ENCODE peak calls at places on chromosomes 4 and X, in five cellular contexts. B, G, Q, H and F are unnamed samples.
A peak's percentile ranks its signal among the peaks of the same experiment; 100 is the strongest.

GRCh38 chr4:81060587-81061339 is 30.3 kb downstream of the BMP3 start:
- DNase-seq in B (no peak), H (no peak), Q (no peak), G (no peak), F (no peak)

GRCh38 chr4:2728806-2729532 is 27.2 kb downstream of the TNIP2 start:
- DNase-seq in H (no peak), G (no peak), B (no peak), Q (no peak), F (no peak)

GRCh38 chr4:6395466-6396228 is 76.8 kb downstream of the PPP2R2C start:
- DNase-seq in G (no peak), Q (no peak), B (no peak), H (no peak), F (no peak)

GRCh38 chrX:104108955-104109354 is 3.4 kb upstream of the ZCCHC18 start:
- DNase-seq in G (no peak), H (no peak), B (no peak), Q (no peak), F (no peak)

GRCh38 chr4:156811963-156812362 is 159.6 kb downstream of the PDGFC start:
- DNase-seq in G (no peak), Q (no peak), H (no peak), B (no peak), F (no peak)

GRCh38 chrX:1661048-1661921 is 46.4 kb downstream of the ASMT start:
- DNase-seq in G (peak; percentile 33), B (no peak), H (peak; percentile 98), Q (peak; percentile 60), F (peak; percentile 100)

GRCh38 chrX:151239748-151240147 is 63.4 kb downstream of the GPR50 start:
- DNase-seq in B (no peak), Q (no peak), H (no peak), G (no peak), F (no peak)

GRCh38 chrX:28324306-28324705 is 262.9 kb upstream of the IL1RAPL1 start:
- DNase-seq in G (no peak), B (no peak), H (no peak), Q (no peak), F (no peak)

GRCh38 chr4:1400861-1401408 is 5.3 kb downstream of the NKX1-1 start:
- DNase-seq in H (no peak), B (no peak), Q (no peak), G (no peak), F (no peak)

GRCh38 chrX:14673236-14673635 is 143.9 kb downstream of the GLRA2 start:
- DNase-seq in G (no peak), H (no peak), Q (no peak), B (no peak), F (no peak)

GRCh38 chr4:100933628-100934027 is 413.7 kb downstream of the PPP3CA start:
- DNase-seq in H (no peak), G (no peak), Q (no peak), B (no peak), F (no peak)

DNA sequence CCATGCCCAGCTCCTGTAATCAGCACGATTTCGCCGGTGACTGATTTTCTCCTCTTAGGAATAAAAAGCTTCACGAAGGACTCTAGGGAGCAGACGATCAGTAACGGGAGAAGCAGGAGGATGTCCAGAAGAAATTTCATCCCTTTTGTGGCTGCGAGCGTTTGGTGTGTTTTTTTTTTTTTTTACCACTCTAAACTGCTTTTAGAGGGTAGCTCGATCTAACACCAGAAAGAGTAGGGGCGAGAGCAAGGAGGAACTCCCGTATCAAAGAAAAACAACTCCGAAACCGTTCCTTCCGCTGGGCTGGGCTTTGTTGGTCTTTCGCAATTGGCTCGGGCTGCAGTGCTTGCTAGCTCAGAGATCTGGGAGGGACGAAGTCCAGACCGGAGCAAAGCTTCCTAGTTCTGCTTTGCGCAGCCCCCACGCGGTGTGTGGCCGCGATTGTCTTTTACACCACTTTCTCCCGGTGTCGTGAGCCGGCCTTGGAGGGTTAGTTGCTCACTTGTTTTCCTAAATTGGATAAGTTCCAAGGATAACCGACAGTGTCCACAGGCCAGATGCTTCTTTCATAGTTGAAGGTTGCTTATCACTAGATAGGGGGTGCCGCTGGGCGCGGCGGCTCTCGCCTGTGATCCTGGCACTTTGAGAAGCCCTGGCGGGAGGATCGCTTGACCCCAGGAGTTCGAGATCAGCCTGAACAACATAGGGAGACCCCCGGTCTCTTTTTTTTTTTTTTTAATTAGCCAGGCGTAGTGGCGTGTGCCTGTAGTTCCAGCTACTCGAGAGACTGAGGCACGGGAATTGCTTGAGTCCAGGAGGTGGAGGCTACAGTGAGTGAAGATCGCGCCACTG is at the start of gene HSD17B11:
- DNase-seq in G (peak; percentile 97), H (peak; percentile 86), Q (peak; percentile 82), B (peak; percentile 93), F (peak; percentile 82)
- TF ChIP-seq CTCF in G (no peak), H (peak; percentile 14), Q (no peak), B (no peak), F (peak; percentile 5)

GRCh38 chrX:44338361-44338760 is 5.1 kb downstream of the EFHC2 start:
- DNase-seq in H (no peak), G (no peak), B (no peak), Q (no peak), F (no peak)

GRCh38 chrX:44344687-44345086 is 1.2 kb upstream of the EFHC2 start:
- DNase-seq in Q (no peak), B (no peak), G (no peak), H (no peak), F (no peak)

GRCh38 chrX:44342866-44343265 is 606 bp downstream of the EFHC2 start:
- DNase-seq in H (no peak), Q (no peak), G (no peak), B (no peak), F (no peak)

GRCh38 chrX:44344194-44344593 is 722 bp upstream of the EFHC2 start:
- DNase-seq in G (no peak), B (no peak), H (no peak), Q (no peak), F (no peak)

GRCh38 chrX:44343412-44343942 is at the start of gene EFHC2:
- DNase-seq in G (no peak), B (peak; percentile 1), H (no peak), Q (no peak), F (no peak)
- H3K4me3 ChIP-seq in G (peak within 1 kb of the TSS; percentile 28), B (peak within 1 kb of the TSS; percentile 23), H (no peak within 1 kb of the TSS), Q (no peak within 1 kb of the TSS), F (no peak within 1 kb of the TSS)

DNA sequence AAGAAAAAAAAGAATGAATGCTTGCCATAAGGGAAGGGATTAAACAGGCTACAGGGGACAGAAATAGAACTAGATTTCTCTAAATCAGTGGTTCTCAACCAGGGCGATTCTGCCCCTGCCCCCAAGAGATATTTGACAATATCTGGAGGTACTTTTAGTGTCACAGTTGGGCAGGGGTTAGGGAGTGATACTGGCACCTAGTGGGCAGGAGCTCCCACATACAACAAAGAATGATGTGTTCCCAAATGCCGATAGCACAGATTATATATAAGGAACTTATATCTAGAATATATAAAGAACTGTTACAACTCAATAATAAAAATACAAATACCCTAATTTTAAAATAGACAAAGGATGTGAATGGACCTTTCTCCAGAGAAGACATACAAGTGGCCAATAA is 14.7 kb downstream of the S100G start:
- DNase-seq in H (no peak), G (no peak), B (no peak), Q (no peak), F (no peak)
- TF ChIP-seq CTCF in H (no peak), G (no peak), B (no peak), Q (no peak), F (no peak)

DNA sequence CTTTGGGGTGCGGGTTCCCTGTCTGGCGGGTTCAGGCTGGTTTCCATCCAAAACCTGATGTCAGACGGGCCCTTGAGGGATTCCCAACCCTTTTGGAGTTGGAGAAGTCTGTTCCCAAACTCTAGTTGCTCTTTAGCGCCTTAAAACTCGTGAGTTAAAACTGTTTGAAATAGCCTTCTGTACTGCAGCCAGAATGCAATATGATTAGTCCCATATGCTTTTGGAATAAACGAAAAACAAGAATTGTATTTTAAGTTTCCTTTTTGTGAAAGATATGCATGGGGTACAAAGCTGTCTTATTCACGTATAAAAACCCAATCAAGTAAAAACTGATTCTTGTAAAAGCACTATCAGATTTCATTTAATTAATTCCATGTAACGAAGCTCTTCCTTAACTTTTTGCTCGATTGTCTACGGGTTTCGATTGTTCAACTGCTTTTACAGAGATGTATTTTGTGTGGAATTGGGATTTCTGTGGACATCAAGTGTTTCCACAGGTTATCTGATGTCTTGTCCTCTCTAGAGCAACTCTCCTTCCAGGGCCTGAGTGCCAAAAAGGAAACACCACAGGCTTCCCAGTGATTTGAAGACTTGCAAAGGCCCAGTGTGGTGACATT is 49.5 kb downstream of the CLDN34 start:
- DNase-seq in G (no peak), B (peak; percentile 34), Q (no peak), H (no peak), F (no peak)
- H3K4me3 ChIP-seq in G (peak overlapping the region; percentile 25), B (peak overlapping the region; percentile 89), Q (peak overlapping the region; percentile 62), H (peak overlapping the region; percentile 36), F (peak overlapping the region; percentile 42)